ENCODE peak calls at places on chromosomes 16 and 17, in seven cellular contexts. Z, V, U, S, B, A and E are unnamed samples.

GRCh38 chr17:49022391-49022941 is 25.3 kb downstream of the IGF2BP1 start:
- DNase-seq in Z (peak; percentile 54), V (peak; percentile 67), U (peak; percentile 64), S (no peak), B (no peak), A (peak; percentile 81), E (no peak)

GRCh38 chr17:28174352-28175046 is 132.0 kb downstream of the NLK start:
- DNase-seq in Z (no peak), V (no peak), U (no peak), S (no peak), B (peak; percentile 62), A (peak; percentile 10), E (peak; percentile 39)

GRCh38 chr16:11691771-11692170 is 23.5 kb downstream of the SNN start:
- DNase-seq in Z (no peak), V (no peak), U (no peak), S (no peak), B (peak; percentile 30), A (no peak), E (no peak)

GRCh38 chr16:80718480-80719220 is 85.7 kb downstream of the CDYL2 start:
- DNase-seq in Z (no peak), V (no peak), U (peak; percentile 20), S (no peak), B (peak; percentile 33), A (peak; percentile 89), E (no peak)

GRCh38 chr17:33072421-33073175 is 81.0 kb downstream of the SPACA3 start:
- DNase-seq in Z (no peak), V (no peak), U (peak; percentile 49), S (no peak), B (no peak), A (no peak), E (no peak)

GRCh38 chr16:66324785-66325184 is 41.7 kb upstream of the CDH5 start:
- DNase-seq in Z (peak; percentile 36), V (no peak), U (peak; percentile 54), S (peak; percentile 82), B (no peak), A (peak; percentile 50), E (no peak)

GRCh38 chr17:72110231-72110952 is 10.4 kb upstream of the SOX9 start:
- DNase-seq in Z (no peak), V (no peak), U (no peak), S (no peak), B (no peak), A (no peak), E (no peak)

GRCh38 chr16:72971370-72971769 is 76.6 kb downstream of the ZFHX3 start:
- DNase-seq in Z (no peak), V (no peak), U (no peak), S (no peak), B (no peak), A (no peak), E (no peak)

GRCh38 chr16:68251812-68252211 is 6.6 kb downstream of the PLA2G15 start:
- DNase-seq in Z (no peak), V (no peak), U (no peak), S (no peak), B (no peak), A (no peak), E (no peak)

GRCh38 chr17:36611345-36612072 is 10.1 kb downstream of the MRM1 start:
- DNase-seq in Z (peak; percentile 48), V (peak; percentile 68), U (peak; percentile 42), S (no peak), B (no peak), A (peak; percentile 55), E (no peak)

GRCh38 chr17:6072157-6072556 is 2.0 kb downstream of the WSCD1 start:
- DNase-seq in Z (no peak), V (peak; percentile 51), U (no peak), S (no peak), B (no peak), A (no peak), E (no peak)

GRCh38 chr16:23269248-23270091 is 32.6 kb upstream of the SCNN1B start:
- DNase-seq in Z (no peak), V (no peak), U (no peak), S (no peak), B (no peak), A (no peak), E (no peak)

GRCh38 chr17:17724307-17724921 is 43.2 kb downstream of the RAI1 start:
- DNase-seq in Z (peak; percentile 51), V (peak; percentile 67), U (peak; percentile 49), S (peak; percentile 43), B (peak; percentile 54), A (no peak), E (peak; percentile 47)

GRCh38 chr16:3152022-3152272 is 17.1 kb downstream of the ZNF213 start:
- DNase-seq in Z (no peak), V (no peak), U (no peak), S (no peak), B (peak; percentile 55), A (no peak), E (peak; percentile 60)